ENCODE peak calls at places on chromosomes 2 and 18, in nine cellular contexts. One of them, this sample, is unnamed.

GRCh38 chr2:128775401-128776285 is 457.0 kb upstream of the HS6ST1 start:
- DNase-seq in activated naive CD8-positive, alpha-beta T cell treated with anti-CD3 and anti-CD28 coated beads, Interleukin-2, amount 50 U/mL, for 16 hours: no peak
- DNase-seq in activated CD8-positive, alpha-beta memory T cell treated with anti-CD3 and anti-CD28 coated beads for 48 hours: no peak
- DNase-seq in activated CD4-positive, CD25-positive, alpha-beta regulatory T cell treated with anti-CD3 and anti-CD28 coated beads, Interleukin-2, amount 50 U/mL, for 72 hours: no peak
- DNase-seq in GM12891: no peak
- DNase-seq in WTC11: no peak
- DNase-seq in T-cell: no peak
- DNase-seq in OCI-LY7: no peak
- DNase-seq in activated T-cell treated with anti-CD3 and anti-CD28 coated beads for 4 hours: no peak
- DNase-seq in this sample: no peak

GRCh38 chr2:1262609-1263008 is 150.7 kb upstream of the TPO start:
- DNase-seq in activated naive CD8-positive, alpha-beta T cell treated with anti-CD3 and anti-CD28 coated beads, Interleukin-2, amount 50 U/mL, for 16 hours: no peak
- DNase-seq in activated CD8-positive, alpha-beta memory T cell treated with anti-CD3 and anti-CD28 coated beads for 48 hours: no peak
- DNase-seq in activated CD4-positive, CD25-positive, alpha-beta regulatory T cell treated with anti-CD3 and anti-CD28 coated beads, Interleukin-2, amount 50 U/mL, for 72 hours: no peak
- DNase-seq in GM12891: no peak
- DNase-seq in WTC11: no peak
- DNase-seq in T-cell: no peak
- DNase-seq in OCI-LY7: no peak
- DNase-seq in activated T-cell treated with anti-CD3 and anti-CD28 coated beads for 4 hours: no peak
- DNase-seq in this sample: no peak

GRCh38 chr2:42118759-42119569 is 50.2 kb upstream of the EML4 start:
- DNase-seq in activated naive CD8-positive, alpha-beta T cell treated with anti-CD3 and anti-CD28 coated beads, Interleukin-2, amount 50 U/mL, for 16 hours: no peak
- DNase-seq in activated CD8-positive, alpha-beta memory T cell treated with anti-CD3 and anti-CD28 coated beads for 48 hours: no peak
- DNase-seq in activated CD4-positive, CD25-positive, alpha-beta regulatory T cell treated with anti-CD3 and anti-CD28 coated beads, Interleukin-2, amount 50 U/mL, for 72 hours: no peak
- DNase-seq in GM12891: no peak
- DNase-seq in WTC11: no peak
- DNase-seq in T-cell: no peak
- DNase-seq in OCI-LY7: no peak
- DNase-seq in activated T-cell treated with anti-CD3 and anti-CD28 coated beads for 4 hours: no peak
- DNase-seq in this sample: no peak

GRCh38 chr18:76721207-76721996 is 101.0 kb upstream of the ZNF236 start:
- DNase-seq in activated naive CD8-positive, alpha-beta T cell treated with anti-CD3 and anti-CD28 coated beads, Interleukin-2, amount 50 U/mL, for 16 hours: peak
- DNase-seq in activated CD8-positive, alpha-beta memory T cell treated with anti-CD3 and anti-CD28 coated beads for 48 hours: no peak
- DNase-seq in activated CD4-positive, CD25-positive, alpha-beta regulatory T cell treated with anti-CD3 and anti-CD28 coated beads, Interleukin-2, amount 50 U/mL, for 72 hours: no peak
- DNase-seq in GM12891: no peak
- DNase-seq in WTC11: no peak
- DNase-seq in T-cell: peak
- DNase-seq in OCI-LY7: no peak
- DNase-seq in activated T-cell treated with anti-CD3 and anti-CD28 coated beads for 4 hours: peak
- DNase-seq in this sample: no peak

GRCh38 chr2:75595541-75596395 is 35.0 kb upstream of the EVA1A start:
- DNase-seq in activated naive CD8-positive, alpha-beta T cell treated with anti-CD3 and anti-CD28 coated beads, Interleukin-2, amount 50 U/mL, for 16 hours: no peak
- DNase-seq in activated CD8-positive, alpha-beta memory T cell treated with anti-CD3 and anti-CD28 coated beads for 48 hours: no peak
- DNase-seq in activated CD4-positive, CD25-positive, alpha-beta regulatory T cell treated with anti-CD3 and anti-CD28 coated beads, Interleukin-2, amount 50 U/mL, for 72 hours: no peak
- DNase-seq in GM12891: no peak
- DNase-seq in WTC11: no peak
- DNase-seq in T-cell: no peak
- DNase-seq in OCI-LY7: no peak
- DNase-seq in activated T-cell treated with anti-CD3 and anti-CD28 coated beads for 4 hours: no peak
- DNase-seq in this sample: no peak

GRCh38 chr2:141331127-141331526 is 799.7 kb downstream of the LRP1B start:
- DNase-seq in activated naive CD8-positive, alpha-beta T cell treated with anti-CD3 and anti-CD28 coated beads, Interleukin-2, amount 50 U/mL, for 16 hours: no peak
- DNase-seq in activated CD8-positive, alpha-beta memory T cell treated with anti-CD3 and anti-CD28 coated beads for 48 hours: no peak
- DNase-seq in activated CD4-positive, CD25-positive, alpha-beta regulatory T cell treated with anti-CD3 and anti-CD28 coated beads, Interleukin-2, amount 50 U/mL, for 72 hours: no peak
- DNase-seq in GM12891: no peak
- DNase-seq in WTC11: no peak
- DNase-seq in T-cell: no peak
- DNase-seq in OCI-LY7: no peak
- DNase-seq in activated T-cell treated with anti-CD3 and anti-CD28 coated beads for 4 hours: no peak
- DNase-seq in this sample: no peak

GRCh38 chr18:50793641-50794565 is 25.9 kb downstream of the MRO start:
- DNase-seq in activated naive CD8-positive, alpha-beta T cell treated with anti-CD3 and anti-CD28 coated beads, Interleukin-2, amount 50 U/mL, for 16 hours: no peak
- DNase-seq in activated CD8-positive, alpha-beta memory T cell treated with anti-CD3 and anti-CD28 coated beads for 48 hours: no peak
- DNase-seq in activated CD4-positive, CD25-positive, alpha-beta regulatory T cell treated with anti-CD3 and anti-CD28 coated beads, Interleukin-2, amount 50 U/mL, for 72 hours: no peak
- DNase-seq in GM12891: no peak
- DNase-seq in WTC11: no peak
- DNase-seq in T-cell: no peak
- DNase-seq in OCI-LY7: no peak
- DNase-seq in activated T-cell treated with anti-CD3 and anti-CD28 coated beads for 4 hours: no peak
- DNase-seq in this sample: no peak

GRCh38 chr2:39608212-39608575 is 57.5 kb upstream of the TMEM178A start:
- DNase-seq in activated naive CD8-positive, alpha-beta T cell treated with anti-CD3 and anti-CD28 coated beads, Interleukin-2, amount 50 U/mL, for 16 hours: no peak
- DNase-seq in activated CD8-positive, alpha-beta memory T cell treated with anti-CD3 and anti-CD28 coated beads for 48 hours: no peak
- DNase-seq in activated CD4-positive, CD25-positive, alpha-beta regulatory T cell treated with anti-CD3 and anti-CD28 coated beads, Interleukin-2, amount 50 U/mL, for 72 hours: no peak
- DNase-seq in GM12891: no peak
- DNase-seq in WTC11: no peak
- DNase-seq in T-cell: no peak
- DNase-seq in OCI-LY7: no peak
- DNase-seq in activated T-cell treated with anti-CD3 and anti-CD28 coated beads for 4 hours: no peak
- DNase-seq in this sample: no peak

GRCh38 chr2:233470007-233470687 is 96.4 kb downstream of the USP40 start:
- DNase-seq in activated naive CD8-positive, alpha-beta T cell treated with anti-CD3 and anti-CD28 coated beads, Interleukin-2, amount 50 U/mL, for 16 hours: no peak
- DNase-seq in activated CD8-positive, alpha-beta memory T cell treated with anti-CD3 and anti-CD28 coated beads for 48 hours: no peak
- DNase-seq in activated CD4-positive, CD25-positive, alpha-beta regulatory T cell treated with anti-CD3 and anti-CD28 coated beads, Interleukin-2, amount 50 U/mL, for 72 hours: no peak
- DNase-seq in GM12891: no peak
- DNase-seq in WTC11: no peak
- DNase-seq in T-cell: no peak
- DNase-seq in OCI-LY7: no peak
- DNase-seq in activated T-cell treated with anti-CD3 and anti-CD28 coated beads for 4 hours: no peak
- DNase-seq in this sample: peak

GRCh38 chr2:120318626-120319025 is 27.3 kb upstream of the INHBB start:
- DNase-seq in activated naive CD8-positive, alpha-beta T cell treated with anti-CD3 and anti-CD28 coated beads, Interleukin-2, amount 50 U/mL, for 16 hours: no peak
- DNase-seq in activated CD8-positive, alpha-beta memory T cell treated with anti-CD3 and anti-CD28 coated beads for 48 hours: no peak
- DNase-seq in activated CD4-positive, CD25-positive, alpha-beta regulatory T cell treated with anti-CD3 and anti-CD28 coated beads, Interleukin-2, amount 50 U/mL, for 72 hours: no peak
- DNase-seq in GM12891: no peak
- DNase-seq in WTC11: no peak
- DNase-seq in T-cell: no peak
- DNase-seq in OCI-LY7: no peak
- DNase-seq in activated T-cell treated with anti-CD3 and anti-CD28 coated beads for 4 hours: no peak
- DNase-seq in this sample: no peak

GRCh38 chr2:222594679-222595078 is 61.2 kb downstream of the FARSB start:
- DNase-seq in activated naive CD8-positive, alpha-beta T cell treated with anti-CD3 and anti-CD28 coated beads, Interleukin-2, amount 50 U/mL, for 16 hours: no peak
- DNase-seq in activated CD8-positive, alpha-beta memory T cell treated with anti-CD3 and anti-CD28 coated beads for 48 hours: no peak
- DNase-seq in activated CD4-positive, CD25-positive, alpha-beta regulatory T cell treated with anti-CD3 and anti-CD28 coated beads, Interleukin-2, amount 50 U/mL, for 72 hours: no peak
- DNase-seq in GM12891: no peak
- DNase-seq in WTC11: no peak
- DNase-seq in T-cell: no peak
- DNase-seq in OCI-LY7: no peak
- DNase-seq in activated T-cell treated with anti-CD3 and anti-CD28 coated beads for 4 hours: no peak
- DNase-seq in this sample: no peak

GRCh38 chr2:109226128-109226527 is 97.1 kb downstream of the SH3RF3 start:
- DNase-seq in activated naive CD8-positive, alpha-beta T cell treated with anti-CD3 and anti-CD28 coated beads, Interleukin-2, amount 50 U/mL, for 16 hours: no peak
- DNase-seq in activated CD8-positive, alpha-beta memory T cell treated with anti-CD3 and anti-CD28 coated beads for 48 hours: no peak
- DNase-seq in activated CD4-positive, CD25-positive, alpha-beta regulatory T cell treated with anti-CD3 and anti-CD28 coated beads, Interleukin-2, amount 50 U/mL, for 72 hours: no peak
- DNase-seq in GM12891: no peak
- DNase-seq in WTC11: no peak
- DNase-seq in T-cell: no peak
- DNase-seq in OCI-LY7: no peak
- DNase-seq in activated T-cell treated with anti-CD3 and anti-CD28 coated beads for 4 hours: no peak
- DNase-seq in this sample: no peak

GRCh38 chr2:47048801-47049480 is 106.2 kb downstream of the STPG4 start:
- DNase-seq in activated naive CD8-positive, alpha-beta T cell treated with anti-CD3 and anti-CD28 coated beads, Interleukin-2, amount 50 U/mL, for 16 hours: no peak
- DNase-seq in activated CD8-positive, alpha-beta memory T cell treated with anti-CD3 and anti-CD28 coated beads for 48 hours: no peak
- DNase-seq in activated CD4-positive, CD25-positive, alpha-beta regulatory T cell treated with anti-CD3 and anti-CD28 coated beads, Interleukin-2, amount 50 U/mL, for 72 hours: no peak
- DNase-seq in GM12891: no peak
- DNase-seq in WTC11: peak
- DNase-seq in T-cell: no peak
- DNase-seq in OCI-LY7: no peak
- DNase-seq in activated T-cell treated with anti-CD3 and anti-CD28 coated beads for 4 hours: no peak
- DNase-seq in this sample: no peak

GRCh38 chr2:241137276-241138190 is 11.7 kb downstream of the PASK start:
- DNase-seq in activated naive CD8-positive, alpha-beta T cell treated with anti-CD3 and anti-CD28 coated beads, Interleukin-2, amount 50 U/mL, for 16 hours: no peak
- DNase-seq in activated CD8-positive, alpha-beta memory T cell treated with anti-CD3 and anti-CD28 coated beads for 48 hours: no peak
- DNase-seq in activated CD4-positive, CD25-positive, alpha-beta regulatory T cell treated with anti-CD3 and anti-CD28 coated beads, Interleukin-2, amount 50 U/mL, for 72 hours: no peak
- DNase-seq in GM12891: no peak
- DNase-seq in WTC11: no peak
- DNase-seq in T-cell: no peak
- DNase-seq in OCI-LY7: no peak
- DNase-seq in activated T-cell treated with anti-CD3 and anti-CD28 coated beads for 4 hours: no peak
- DNase-seq in this sample: no peak

GRCh38 chr2:26033270-26033768 is 565 bp upstream of the RAB10 start:
- DNase-seq in activated naive CD8-positive, alpha-beta T cell treated with anti-CD3 and anti-CD28 coated beads, Interleukin-2, amount 50 U/mL, for 16 hours: no peak
- DNase-seq in activated CD8-positive, alpha-beta memory T cell treated with anti-CD3 and anti-CD28 coated beads for 48 hours: no peak
- DNase-seq in activated CD4-positive, CD25-positive, alpha-beta regulatory T cell treated with anti-CD3 and anti-CD28 coated beads, Interleukin-2, amount 50 U/mL, for 72 hours: no peak
- DNase-seq in GM12891: peak
- DNase-seq in WTC11: peak
- DNase-seq in T-cell: no peak
- DNase-seq in OCI-LY7: peak
- DNase-seq in activated T-cell treated with anti-CD3 and anti-CD28 coated beads for 4 hours: no peak
- DNase-seq in this sample: peak

GRCh38 chr18:3425450-3425849 is 24.5 kb upstream of the TGIF1 start:
- DNase-seq in activated naive CD8-positive, alpha-beta T cell treated with anti-CD3 and anti-CD28 coated beads, Interleukin-2, amount 50 U/mL, for 16 hours: no peak
- DNase-seq in activated CD8-positive, alpha-beta memory T cell treated with anti-CD3 and anti-CD28 coated beads for 48 hours: no peak
- DNase-seq in activated CD4-positive, CD25-positive, alpha-beta regulatory T cell treated with anti-CD3 and anti-CD28 coated beads, Interleukin-2, amount 50 U/mL, for 72 hours: no peak
- DNase-seq in GM12891: no peak
- DNase-seq in WTC11: no peak
- DNase-seq in T-cell: no peak
- DNase-seq in OCI-LY7: no peak
- DNase-seq in activated T-cell treated with anti-CD3 and anti-CD28 coated beads for 4 hours: no peak
- DNase-seq in this sample: no peak

GRCh38 chr2:11753886-11754704 is 7.7 kb downstream of the LPIN1 start:
- DNase-seq in activated naive CD8-positive, alpha-beta T cell treated with anti-CD3 and anti-CD28 coated beads, Interleukin-2, amount 50 U/mL, for 16 hours: peak
- DNase-seq in activated CD8-positive, alpha-beta memory T cell treated with anti-CD3 and anti-CD28 coated beads for 48 hours: no peak
- DNase-seq in activated CD4-positive, CD25-positive, alpha-beta regulatory T cell treated with anti-CD3 and anti-CD28 coated beads, Interleukin-2, amount 50 U/mL, for 72 hours: peak
- DNase-seq in GM12891: no peak
- DNase-seq in WTC11: no peak
- DNase-seq in T-cell: no peak
- DNase-seq in OCI-LY7: peak
- DNase-seq in activated T-cell treated with anti-CD3 and anti-CD28 coated beads for 4 hours: peak
- DNase-seq in this sample: no peak

GRCh38 chr18:45518770-45519169 is 96.5 kb upstream of the SLC14A2 start:
- DNase-seq in activated naive CD8-positive, alpha-beta T cell treated with anti-CD3 and anti-CD28 coated beads, Interleukin-2, amount 50 U/mL, for 16 hours: no peak
- DNase-seq in activated CD8-positive, alpha-beta memory T cell treated with anti-CD3 and anti-CD28 coated beads for 48 hours: no peak
- DNase-seq in activated CD4-positive, CD25-positive, alpha-beta regulatory T cell treated with anti-CD3 and anti-CD28 coated beads, Interleukin-2, amount 50 U/mL, for 72 hours: no peak
- DNase-seq in GM12891: no peak
- DNase-seq in WTC11: no peak
- DNase-seq in T-cell: no peak
- DNase-seq in OCI-LY7: no peak
- DNase-seq in activated T-cell treated with anti-CD3 and anti-CD28 coated beads for 4 hours: no peak
- DNase-seq in this sample: no peak

GRCh38 chr2:44155577-44156446 is 12.9 kb upstream of the PPM1B start:
- DNase-seq in activated naive CD8-positive, alpha-beta T cell treated with anti-CD3 and anti-CD28 coated beads, Interleukin-2, amount 50 U/mL, for 16 hours: no peak
- DNase-seq in activated CD8-positive, alpha-beta memory T cell treated with anti-CD3 and anti-CD28 coated beads for 48 hours: no peak
- DNase-seq in activated CD4-positive, CD25-positive, alpha-beta regulatory T cell treated with anti-CD3 and anti-CD28 coated beads, Interleukin-2, amount 50 U/mL, for 72 hours: no peak
- DNase-seq in GM12891: no peak
- DNase-seq in WTC11: no peak
- DNase-seq in T-cell: no peak
- DNase-seq in OCI-LY7: no peak
- DNase-seq in activated T-cell treated with anti-CD3 and anti-CD28 coated beads for 4 hours: no peak
- DNase-seq in this sample: no peak

GRCh38 chr2:16124881-16125613 is 184.7 kb downstream of the MYCN start:
- DNase-seq in activated naive CD8-positive, alpha-beta T cell treated with anti-CD3 and anti-CD28 coated beads, Interleukin-2, amount 50 U/mL, for 16 hours: no peak
- DNase-seq in activated CD8-positive, alpha-beta memory T cell treated with anti-CD3 and anti-CD28 coated beads for 48 hours: no peak
- DNase-seq in activated CD4-positive, CD25-positive, alpha-beta regulatory T cell treated with anti-CD3 and anti-CD28 coated beads, Interleukin-2, amount 50 U/mL, for 72 hours: no peak
- DNase-seq in GM12891: no peak
- DNase-seq in WTC11: no peak
- DNase-seq in T-cell: no peak
- DNase-seq in OCI-LY7: no peak
- DNase-seq in activated T-cell treated with anti-CD3 and anti-CD28 coated beads for 4 hours: no peak
- DNase-seq in this sample: no peak

GRCh38 chr2:161423351-161424178 is 7.5 kb downstream of the TBR1 start:
- DNase-seq in activated naive CD8-positive, alpha-beta T cell treated with anti-CD3 and anti-CD28 coated beads, Interleukin-2, amount 50 U/mL, for 16 hours: no peak
- DNase-seq in activated CD8-positive, alpha-beta memory T cell treated with anti-CD3 and anti-CD28 coated beads for 48 hours: no peak
- DNase-seq in activated CD4-positive, CD25-positive, alpha-beta regulatory T cell treated with anti-CD3 and anti-CD28 coated beads, Interleukin-2, amount 50 U/mL, for 72 hours: no peak
- DNase-seq in GM12891: no peak
- DNase-seq in WTC11: peak
- DNase-seq in T-cell: no peak
- DNase-seq in OCI-LY7: no peak
- DNase-seq in activated T-cell treated with anti-CD3 and anti-CD28 coated beads for 4 hours: no peak
- DNase-seq in this sample: no peak

GRCh38 chr2:112876971-112877361 is 34.0 kb upstream of the IL37 start:
- DNase-seq in activated naive CD8-positive, alpha-beta T cell treated with anti-CD3 and anti-CD28 coated beads, Interleukin-2, amount 50 U/mL, for 16 hours: no peak
- DNase-seq in activated CD8-positive, alpha-beta memory T cell treated with anti-CD3 and anti-CD28 coated beads for 48 hours: no peak
- DNase-seq in activated CD4-positive, CD25-positive, alpha-beta regulatory T cell treated with anti-CD3 and anti-CD28 coated beads, Interleukin-2, amount 50 U/mL, for 72 hours: no peak
- DNase-seq in GM12891: no peak
- DNase-seq in WTC11: no peak
- DNase-seq in T-cell: no peak
- DNase-seq in OCI-LY7: no peak
- DNase-seq in activated T-cell treated with anti-CD3 and anti-CD28 coated beads for 4 hours: no peak
- DNase-seq in this sample: no peak

GRCh38 chr2:222547108-222547507 is 108.8 kb downstream of the FARSB start:
- DNase-seq in activated naive CD8-positive, alpha-beta T cell treated with anti-CD3 and anti-CD28 coated beads, Interleukin-2, amount 50 U/mL, for 16 hours: no peak
- DNase-seq in activated CD8-positive, alpha-beta memory T cell treated with anti-CD3 and anti-CD28 coated beads for 48 hours: no peak
- DNase-seq in activated CD4-positive, CD25-positive, alpha-beta regulatory T cell treated with anti-CD3 and anti-CD28 coated beads, Interleukin-2, amount 50 U/mL, for 72 hours: no peak
- DNase-seq in GM12891: no peak
- DNase-seq in WTC11: no peak
- DNase-seq in T-cell: no peak
- DNase-seq in OCI-LY7: no peak
- DNase-seq in activated T-cell treated with anti-CD3 and anti-CD28 coated beads for 4 hours: no peak
- DNase-seq in this sample: no peak

GRCh38 chr2:190457256-190457655 is 49.1 kb downstream of the MFSD6 start:
- DNase-seq in activated naive CD8-positive, alpha-beta T cell treated with anti-CD3 and anti-CD28 coated beads, Interleukin-2, amount 50 U/mL, for 16 hours: no peak
- DNase-seq in activated CD8-positive, alpha-beta memory T cell treated with anti-CD3 and anti-CD28 coated beads for 48 hours: no peak
- DNase-seq in activated CD4-positive, CD25-positive, alpha-beta regulatory T cell treated with anti-CD3 and anti-CD28 coated beads, Interleukin-2, amount 50 U/mL, for 72 hours: no peak
- DNase-seq in GM12891: no peak
- DNase-seq in WTC11: no peak
- DNase-seq in T-cell: no peak
- DNase-seq in OCI-LY7: no peak
- DNase-seq in activated T-cell treated with anti-CD3 and anti-CD28 coated beads for 4 hours: no peak
- DNase-seq in this sample: no peak

GRCh38 chr18:12455511-12455910 is 47.8 kb downstream of the PRELID3A start:
- DNase-seq in activated naive CD8-positive, alpha-beta T cell treated with anti-CD3 and anti-CD28 coated beads, Interleukin-2, amount 50 U/mL, for 16 hours: no peak
- DNase-seq in activated CD8-positive, alpha-beta memory T cell treated with anti-CD3 and anti-CD28 coated beads for 48 hours: no peak
- DNase-seq in activated CD4-positive, CD25-positive, alpha-beta regulatory T cell treated with anti-CD3 and anti-CD28 coated beads, Interleukin-2, amount 50 U/mL, for 72 hours: no peak
- DNase-seq in GM12891: no peak
- DNase-seq in WTC11: no peak
- DNase-seq in T-cell: no peak
- DNase-seq in OCI-LY7: no peak
- DNase-seq in activated T-cell treated with anti-CD3 and anti-CD28 coated beads for 4 hours: no peak
- DNase-seq in this sample: no peak

GRCh38 chr2:131011481-131011880 is 81.8 kb downstream of the FAM168B start:
- DNase-seq in activated naive CD8-positive, alpha-beta T cell treated with anti-CD3 and anti-CD28 coated beads, Interleukin-2, amount 50 U/mL, for 16 hours: no peak
- DNase-seq in activated CD8-positive, alpha-beta memory T cell treated with anti-CD3 and anti-CD28 coated beads for 48 hours: no peak
- DNase-seq in activated CD4-positive, CD25-positive, alpha-beta regulatory T cell treated with anti-CD3 and anti-CD28 coated beads, Interleukin-2, amount 50 U/mL, for 72 hours: no peak
- DNase-seq in GM12891: no peak
- DNase-seq in WTC11: no peak
- DNase-seq in T-cell: no peak
- DNase-seq in OCI-LY7: no peak
- DNase-seq in activated T-cell treated with anti-CD3 and anti-CD28 coated beads for 4 hours: no peak
- DNase-seq in this sample: no peak

GRCh38 chr18:5868218-5868904 is 27.0 kb downstream of the TMEM200C start:
- DNase-seq in activated naive CD8-positive, alpha-beta T cell treated with anti-CD3 and anti-CD28 coated beads, Interleukin-2, amount 50 U/mL, for 16 hours: no peak
- DNase-seq in activated CD8-positive, alpha-beta memory T cell treated with anti-CD3 and anti-CD28 coated beads for 48 hours: no peak
- DNase-seq in activated CD4-positive, CD25-positive, alpha-beta regulatory T cell treated with anti-CD3 and anti-CD28 coated beads, Interleukin-2, amount 50 U/mL, for 72 hours: no peak
- DNase-seq in GM12891: peak
- DNase-seq in WTC11: peak
- DNase-seq in T-cell: no peak
- DNase-seq in OCI-LY7: peak
- DNase-seq in activated T-cell treated with anti-CD3 and anti-CD28 coated beads for 4 hours: no peak
- DNase-seq in this sample: no peak

GRCh38 chr2:5070257-5070656 is 621.9 kb upstream of the SOX11 start:
- DNase-seq in activated naive CD8-positive, alpha-beta T cell treated with anti-CD3 and anti-CD28 coated beads, Interleukin-2, amount 50 U/mL, for 16 hours: no peak
- DNase-seq in activated CD8-positive, alpha-beta memory T cell treated with anti-CD3 and anti-CD28 coated beads for 48 hours: no peak
- DNase-seq in activated CD4-positive, CD25-positive, alpha-beta regulatory T cell treated with anti-CD3 and anti-CD28 coated beads, Interleukin-2, amount 50 U/mL, for 72 hours: no peak
- DNase-seq in GM12891: no peak
- DNase-seq in WTC11: no peak
- DNase-seq in T-cell: no peak
- DNase-seq in OCI-LY7: no peak
- DNase-seq in activated T-cell treated with anti-CD3 and anti-CD28 coated beads for 4 hours: no peak
- DNase-seq in this sample: no peak

GRCh38 chr18:10291568-10291981 is 162.9 kb upstream of the APCDD1 start:
- DNase-seq in activated naive CD8-positive, alpha-beta T cell treated with anti-CD3 and anti-CD28 coated beads, Interleukin-2, amount 50 U/mL, for 16 hours: no peak
- DNase-seq in activated CD8-positive, alpha-beta memory T cell treated with anti-CD3 and anti-CD28 coated beads for 48 hours: no peak
- DNase-seq in activated CD4-positive, CD25-positive, alpha-beta regulatory T cell treated with anti-CD3 and anti-CD28 coated beads, Interleukin-2, amount 50 U/mL, for 72 hours: no peak
- DNase-seq in GM12891: no peak
- DNase-seq in WTC11: no peak
- DNase-seq in T-cell: no peak
- DNase-seq in OCI-LY7: no peak
- DNase-seq in activated T-cell treated with anti-CD3 and anti-CD28 coated beads for 4 hours: no peak
- DNase-seq in this sample: no peak

GRCh38 chr2:236054125-236054524 is 114.1 kb downstream of the GBX2 start:
- DNase-seq in activated naive CD8-positive, alpha-beta T cell treated with anti-CD3 and anti-CD28 coated beads, Interleukin-2, amount 50 U/mL, for 16 hours: no peak
- DNase-seq in activated CD8-positive, alpha-beta memory T cell treated with anti-CD3 and anti-CD28 coated beads for 48 hours: no peak
- DNase-seq in activated CD4-positive, CD25-positive, alpha-beta regulatory T cell treated with anti-CD3 and anti-CD28 coated beads, Interleukin-2, amount 50 U/mL, for 72 hours: no peak
- DNase-seq in GM12891: no peak
- DNase-seq in WTC11: no peak
- DNase-seq in T-cell: no peak
- DNase-seq in OCI-LY7: no peak
- DNase-seq in activated T-cell treated with anti-CD3 and anti-CD28 coated beads for 4 hours: no peak
- DNase-seq in this sample: no peak

GRCh38 chr2:218196974-218197373 is 20.0 kb upstream of the ARPC2 start:
- DNase-seq in activated naive CD8-positive, alpha-beta T cell treated with anti-CD3 and anti-CD28 coated beads, Interleukin-2, amount 50 U/mL, for 16 hours: no peak
- DNase-seq in activated CD8-positive, alpha-beta memory T cell treated with anti-CD3 and anti-CD28 coated beads for 48 hours: no peak
- DNase-seq in activated CD4-positive, CD25-positive, alpha-beta regulatory T cell treated with anti-CD3 and anti-CD28 coated beads, Interleukin-2, amount 50 U/mL, for 72 hours: no peak
- DNase-seq in GM12891: no peak
- DNase-seq in WTC11: no peak
- DNase-seq in T-cell: no peak
- DNase-seq in OCI-LY7: no peak
- DNase-seq in activated T-cell treated with anti-CD3 and anti-CD28 coated beads for 4 hours: no peak
- DNase-seq in this sample: no peak

This sample was measured in omental fat pad.